ENCODE peak calls at places on chromosome 14, in seven cellular contexts. D, G, R, Q, A, J and P are unnamed samples.

GRCh38 chr14:77007975-77008421 is 20.5 kb downstream of the IRF2BPL start:
- DNase-seq in D (no peak), G (no peak), R (no peak), Q (no peak), A (no peak), J (no peak), P (no peak)

GRCh38 chr14:51860164-51860835 is at the start of gene GNG2:
- DNase-seq in D (peak), G (peak), R (peak), Q (no peak), A (peak), J (no peak), P (peak)

GRCh38 chr14:95222870-95223398 is 65.6 kb upstream of the DICER1 start:
- DNase-seq in D (no peak), G (peak), R (no peak), Q (no peak), A (no peak), J (no peak), P (no peak)

GRCh38 chr14:76904740-76905569 is 78.7 kb downstream of the LRRC74A start:
- DNase-seq in D (peak), G (peak), R (peak), Q (peak), A (peak), J (peak), P (peak)

GRCh38 chr14:36510078-36510799 is 9.8 kb downstream of the NKX2-1 start:
- DNase-seq in D (no peak), G (no peak), R (no peak), Q (no peak), A (no peak), J (no peak), P (no peak)

GRCh38 chr14:92568621-92569479 is 55.3 kb downstream of the RIN3 start:
- DNase-seq in D (peak), G (no peak), R (no peak), Q (no peak), A (peak), J (no peak), P (no peak)

GRCh38 chr14:59161571-59162175 is 26.8 kb upstream of the DAAM1 start:
- DNase-seq in D (no peak), G (peak), R (no peak), Q (no peak), A (no peak), J (peak), P (peak)

GRCh38 chr14:49553106-49553505 is 33.1 kb downstream of the RPS29 start:
- DNase-seq in D (no peak), G (no peak), R (no peak), Q (no peak), A (no peak), J (no peak), P (no peak)

GRCh38 chr14:69291891-69292586 is 32.1 kb downstream of the GALNT16 start:
- DNase-seq in D (no peak), G (no peak), R (no peak), Q (no peak), A (no peak), J (no peak), P (no peak)